ENCODE peak calls at places on chromosomes 7 and 10, in eight cellular contexts. W, A, N, E, U, F, Y and X are unnamed samples.

GRCh38 chr10:75234683-75235374 is 928 bp downstream of the COMTD1 start:
- DNase-seq in W (peak), A (no peak), N (peak), E (no peak), U (no peak), F (peak), Y (no peak), X (peak)

GRCh38 chr7:150918378-150918777 is 59.7 kb downstream of the KCNH2 start:
- DNase-seq in W (no peak), A (no peak), N (no peak), E (no peak), U (no peak), F (no peak), Y (no peak), X (no peak)

GRCh38 chr10:48525113-48525512 is 79.8 kb downstream of the ARHGAP22 start:
- DNase-seq in W (no peak), A (no peak), N (no peak), E (no peak), U (no peak), F (no peak), Y (no peak), X (no peak)

GRCh38 chr10:17586741-17587720 is 30.1 kb downstream of the HACD1 start:
- DNase-seq in W (no peak), A (no peak), N (no peak), E (no peak), U (no peak), F (no peak), Y (peak), X (no peak)

GRCh38 chr10:111999205-111999914 is 184.2 kb downstream of the GPAM start:
- DNase-seq in W (no peak), A (no peak), N (no peak), E (no peak), U (no peak), F (no peak), Y (no peak), X (no peak)

GRCh38 chr10:60434418-60435046 is 44.9 kb upstream of the ANK3 start:
- DNase-seq in W (peak), A (peak), N (no peak), E (no peak), U (peak), F (peak), Y (no peak), X (no peak)

GRCh38 chr10:15035385-15036301 is 8.1 kb upstream of the OLAH start:
- DNase-seq in W (no peak), A (no peak), N (no peak), E (no peak), U (no peak), F (no peak), Y (no peak), X (no peak)

GRCh38 chr7:77202544-77202976 is 2.9 kb upstream of the FGL2 start:
- DNase-seq in W (no peak), A (no peak), N (no peak), E (no peak), U (no peak), F (no peak), Y (no peak), X (no peak)

GRCh38 chr10:8404721-8405120 is 350.2 kb downstream of the GATA3 start:
- DNase-seq in W (no peak), A (no peak), N (no peak), E (no peak), U (peak), F (no peak), Y (no peak), X (no peak)

GRCh38 chr7:140571537-140572122 is 69.0 kb downstream of the DENND2A start:
- DNase-seq in W (no peak), A (no peak), N (peak), E (no peak), U (no peak), F (no peak), Y (no peak), X (no peak)

GRCh38 chr10:100496567-100496966 is 23.1 kb downstream of the SEC31B start:
- DNase-seq in W (no peak), A (no peak), N (no peak), E (no peak), U (no peak), F (no peak), Y (no peak), X (no peak)

GRCh38 chr10:110504111-110504735 is 6.5 kb downstream of the DUSP5 start:
- DNase-seq in W (no peak), A (peak), N (peak), E (no peak), U (peak), F (no peak), Y (peak), X (no peak)

GRCh38 chr7:101558742-101559325 is 70.3 kb downstream of the MYL10 start:
- DNase-seq in W (no peak), A (no peak), N (peak), E (no peak), U (no peak), F (no peak), Y (no peak), X (no peak)

GRCh38 chr7:138886501-138886917 is 88.5 kb upstream of the ATP6V0A4 start:
- DNase-seq in W (peak), A (peak), N (no peak), E (peak), U (peak), F (peak), Y (peak), X (no peak)

GRCh38 chr7:134485202-134485601 is 26.3 kb upstream of the AKR1B1 start:
- DNase-seq in W (no peak), A (no peak), N (no peak), E (no peak), U (no peak), F (no peak), Y (no peak), X (no peak)

GRCh38 chr10:124174071-124174566 is 80.7 kb upstream of the CHST15 start:
- DNase-seq in W (no peak), A (peak), N (no peak), E (no peak), U (no peak), F (peak), Y (no peak), X (no peak)

GRCh38 chr10:61847087-61847486 is 54.4 kb upstream of the ARID5B start:
- DNase-seq in W (peak), A (no peak), N (no peak), E (no peak), U (no peak), F (no peak), Y (no peak), X (no peak)

GRCh38 chr7:44184221-44184873 is 4.9 kb downstream of the GCK start:
- DNase-seq in W (peak), A (no peak), N (no peak), E (no peak), U (no peak), F (peak), Y (no peak), X (no peak)

GRCh38 chr7:42234736-42235135 is 2.3 kb downstream of the GLI3 start:
- DNase-seq in W (no peak), A (no peak), N (no peak), E (no peak), U (no peak), F (no peak), Y (no peak), X (no peak)

GRCh38 chr7:459584-460373 is 59.9 kb downstream of the PDGFA start:
- DNase-seq in W (no peak), A (no peak), N (no peak), E (no peak), U (no peak), F (no peak), Y (no peak), X (no peak)

GRCh38 chr7:5218564-5219360 is 28.7 kb downstream of the WIPI2 start:
- DNase-seq in W (peak), A (no peak), N (peak), E (no peak), U (no peak), F (no peak), Y (no peak), X (peak)

GRCh38 chr7:43565786-43566185 is 17.1 kb upstream of the STK17A start:
- DNase-seq in W (no peak), A (no peak), N (no peak), E (no peak), U (no peak), F (no peak), Y (no peak), X (no peak)

GRCh38 chr10:17779761-17780160 is 27.8 kb downstream of the TMEM236 start:
- DNase-seq in W (peak), A (no peak), N (no peak), E (no peak), U (no peak), F (no peak), Y (no peak), X (no peak)

GRCh38 chr7:47407136-47407535 is 174.8 kb downstream of the TNS3 start:
- DNase-seq in W (no peak), A (no peak), N (peak), E (no peak), U (no peak), F (no peak), Y (no peak), X (no peak)

GRCh38 chr10:58512470-58513188 is at the start of gene BICC1:
- DNase-seq in W (peak), A (peak), N (peak), E (no peak), U (peak), F (peak), Y (no peak), X (peak)

GRCh38 chr10:73650537-73651331 is 5.1 kb downstream of the SYNPO2L start:
- DNase-seq in W (no peak), A (no peak), N (no peak), E (peak), U (no peak), F (no peak), Y (no peak), X (peak)

GRCh38 chr7:74479066-74479781 is 25.5 kb downstream of the GTF2IRD1 start:
- DNase-seq in W (peak), A (peak), N (peak), E (no peak), U (no peak), F (no peak), Y (no peak), X (peak)

GRCh38 chr7:32476816-32477648 is 13.1 kb downstream of the LSM5 start:
- DNase-seq in W (peak), A (no peak), N (no peak), E (no peak), U (no peak), F (no peak), Y (no peak), X (no peak)

GRCh38 chr10:7161484-7162283 is 249.2 kb downstream of the SFMBT2 start:
- DNase-seq in W (no peak), A (no peak), N (peak), E (no peak), U (no peak), F (no peak), Y (no peak), X (peak)

GRCh38 chr10:70830185-70830584 is 14.4 kb downstream of the SGPL1 start:
- DNase-seq in W (no peak), A (no peak), N (no peak), E (no peak), U (no peak), F (no peak), Y (peak), X (no peak)

GRCh38 chr10:70662362-70663220 is 9.7 kb upstream of the ADAMTS14 start:
- DNase-seq in W (no peak), A (no peak), N (peak), E (no peak), U (no peak), F (no peak), Y (no peak), X (no peak)

GRCh38 chr7:155533120-155533826 is 13.1 kb downstream of the CNPY1 start:
- DNase-seq in W (peak), A (no peak), N (peak), E (no peak), U (peak), F (no peak), Y (no peak), X (no peak)

GRCh38 chr10:70564113-70564725 is 38.3 kb downstream of the PRF1 start:
- DNase-seq in W (no peak), A (no peak), N (peak), E (no peak), U (no peak), F (no peak), Y (no peak), X (no peak)

GRCh38 chr10:6580279-6581029 is 378 bp upstream of the PRKCQ start:
- DNase-seq in W (peak), A (peak), N (peak), E (no peak), U (peak), F (peak), Y (peak), X (peak)

GRCh38 chr7:134420509-134421125 is 38.3 kb downstream of the AKR1B1 start:
- DNase-seq in W (peak), A (peak), N (no peak), E (no peak), U (no peak), F (peak), Y (no peak), X (no peak)

GRCh38 chr10:77104459-77104980 is 533.1 kb downstream of the KCNMA1 start:
- DNase-seq in W (peak), A (no peak), N (peak), E (no peak), U (no peak), F (no peak), Y (no peak), X (peak)

GRCh38 chr7:146660839-146661238 is 544.2 kb downstream of the CNTNAP2 start:
- DNase-seq in W (no peak), A (no peak), N (no peak), E (no peak), U (no peak), F (no peak), Y (no peak), X (no peak)

GRCh38 chr7:95491634-95492314 is 6.0 kb downstream of the ASB4 start:
- DNase-seq in W (no peak), A (no peak), N (no peak), E (no peak), U (no peak), F (no peak), Y (no peak), X (no peak)

GRCh38 chr7:32470871-32471270 is 19.3 kb downstream of the LSM5 start:
- DNase-seq in W (no peak), A (no peak), N (no peak), E (no peak), U (no peak), F (no peak), Y (no peak), X (no peak)